ENCODE peak calls at places on chromosomes 5 and 9, in seven cellular contexts. G is Peyer's patch, D is tibial nerve, H is IMR-90, Z is prostate gland, J is upper lobe of left lung, X is A549. W is an unnamed sample.

GRCh38 chr5:173354645-173355044 is 26.4 kb upstream of the STC2 start:
- DNase-seq in G (no peak), D (no peak), H (no peak), Z (no peak), J (no peak), X (no peak), W (no peak)

GRCh38 chr9:86351897-86352296 is 2.3 kb downstream of the TUT7 start:
- DNase-seq in G (no peak), D (no peak), H (no peak), Z (no peak), J (no peak), X (no peak), W (peak)

GRCh38 chr5:157750320-157750719 is 6.8 kb downstream of the LSM11 start:
- DNase-seq in G (no peak), D (no peak), H (peak), Z (no peak), J (no peak), X (no peak), W (no peak)

GRCh38 chr9:99073347-99073746 is 31.6 kb upstream of the TGFBR1 start:
- DNase-seq in G (no peak), D (no peak), H (no peak), Z (no peak), J (no peak), X (no peak), W (no peak)

GRCh38 chr5:40547557-40547956 is 132.2 kb upstream of the PTGER4 start:
- DNase-seq in G (no peak), D (no peak), H (no peak), Z (no peak), J (no peak), X (no peak), W (no peak)

GRCh38 chr5:69404659-69405330 is 10.1 kb upstream of the MARVELD2 start:
- DNase-seq in G (no peak), D (no peak), H (no peak), Z (no peak), J (no peak), X (no peak), W (peak)

GRCh38 chr5:80109549-80110478 is 74.7 kb downstream of the THBS4 start:
- DNase-seq in G (no peak), D (no peak), H (no peak), Z (no peak), J (no peak), X (no peak), W (no peak)

GRCh38 chr5:16897284-16897704 is 38.8 kb downstream of the MYO10 start:
- DNase-seq in G (no peak), D (no peak), H (peak), Z (peak), J (no peak), X (peak), W (no peak)

GRCh38 chr9:111582888-111583287 is 16.6 kb downstream of the PTGR1 start:
- DNase-seq in G (no peak), D (no peak), H (peak), Z (no peak), J (no peak), X (peak), W (no peak)

GRCh38 chr5:88834108-88834462 is 48.9 kb downstream of the MEF2C start:
- DNase-seq in G (no peak), D (no peak), H (no peak), Z (no peak), J (no peak), X (no peak), W (no peak)

GRCh38 chr5:168059111-168059510 is 232.3 kb upstream of the WWC1 start:
- DNase-seq in G (no peak), D (no peak), H (no peak), Z (no peak), J (no peak), X (no peak), W (no peak)

GRCh38 chr5:54876561-54876960 is 108.8 kb downstream of the ESM1 start:
- DNase-seq in G (no peak), D (no peak), H (no peak), Z (no peak), J (no peak), X (no peak), W (no peak)

DNA sequence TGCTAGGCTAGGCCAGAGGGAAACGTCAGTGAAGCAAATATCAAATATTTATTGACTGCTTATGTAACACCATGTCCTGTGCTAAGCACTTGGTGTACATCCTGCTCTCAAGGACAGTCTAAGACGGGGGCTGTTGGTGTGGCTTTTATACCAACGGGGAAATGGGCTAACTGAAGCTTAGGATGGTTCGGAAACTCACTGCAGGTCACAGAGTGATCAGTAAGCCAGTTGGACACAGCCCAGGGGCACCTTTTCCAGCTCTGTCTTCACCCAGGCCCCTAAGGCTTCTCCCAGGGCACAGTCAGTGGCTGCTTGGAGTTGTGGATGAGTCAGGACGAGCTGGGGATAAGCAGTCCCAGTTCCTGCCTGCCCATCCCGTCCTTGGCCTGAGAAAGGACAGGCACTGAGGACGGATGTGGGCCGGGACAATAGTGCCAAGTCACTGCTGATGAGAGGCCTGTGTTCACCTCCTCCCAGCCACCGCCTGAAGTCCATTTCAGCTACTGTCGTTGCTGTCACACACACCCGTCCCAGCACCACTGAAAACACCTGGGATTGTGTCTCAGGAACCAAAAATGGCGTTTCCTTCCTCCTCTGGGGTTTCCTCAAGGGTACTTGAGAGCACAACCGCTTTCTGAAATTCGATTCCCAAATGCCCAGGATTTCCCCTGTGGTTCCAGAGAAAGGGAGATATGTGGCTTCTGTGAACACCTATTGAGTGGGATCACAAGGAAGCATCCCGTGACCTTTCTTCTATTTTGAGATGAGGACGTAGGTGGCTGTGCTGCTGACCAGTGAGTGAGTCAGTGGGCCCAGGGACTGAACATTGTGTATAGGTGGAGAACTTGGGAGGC is 17.5 kb upstream of the SPRY4 start:
- DNase-seq in G (no peak), D (no peak), H (peak), Z (no peak), J (peak), X (no peak), W (no peak)
- TF ChIP-seq POLR2A in G (no peak), D (no peak), H (no peak), Z (no peak), J (peak), X (no peak), W (no peak)

GRCh38 chr9:124411514-124412227 is 3.6 kb downstream of the PSMB7 start:
- DNase-seq in G (no peak), D (no peak), H (peak), Z (no peak), J (no peak), X (no peak), W (peak)
- TF ChIP-seq POLR2A in G (no peak), D (no peak), H (peak), Z (no peak), J (no peak), X (no peak), W (no peak)

GRCh38 chr5:64165500-64166200 is at the start of gene RNF180:
- DNase-seq in G (peak), D (no peak), H (no peak), Z (peak), J (peak), X (peak), W (no peak)
- TF ChIP-seq POLR2A in G (no peak), D (no peak), H (no peak), Z (no peak), J (peak), X (no peak), W (no peak)

GRCh38 chr5:93583799-93584530 is 943 bp downstream of the NR2F1 start:
- DNase-seq in G (no peak), D (no peak), H (peak), Z (no peak), J (no peak), X (peak), W (peak)

GRCh38 chr5:93583525-93583798 is 440 bp downstream of the NR2F1 start:
- DNase-seq in G (no peak), D (no peak), H (peak), Z (no peak), J (no peak), X (peak), W (peak)

GRCh38 chr5:93581738-93582414 is 857 bp upstream of the NR2F1-AS1 start:
- DNase-seq in G (no peak), D (no peak), H (peak), Z (no peak), J (no peak), X (peak), W (peak)

GRCh38 chr5:93584531-93585053 is 1.6 kb downstream of the NR2F1 start:
- DNase-seq in G (peak), D (no peak), H (no peak), Z (no peak), J (no peak), X (no peak), W (peak)

DNA sequence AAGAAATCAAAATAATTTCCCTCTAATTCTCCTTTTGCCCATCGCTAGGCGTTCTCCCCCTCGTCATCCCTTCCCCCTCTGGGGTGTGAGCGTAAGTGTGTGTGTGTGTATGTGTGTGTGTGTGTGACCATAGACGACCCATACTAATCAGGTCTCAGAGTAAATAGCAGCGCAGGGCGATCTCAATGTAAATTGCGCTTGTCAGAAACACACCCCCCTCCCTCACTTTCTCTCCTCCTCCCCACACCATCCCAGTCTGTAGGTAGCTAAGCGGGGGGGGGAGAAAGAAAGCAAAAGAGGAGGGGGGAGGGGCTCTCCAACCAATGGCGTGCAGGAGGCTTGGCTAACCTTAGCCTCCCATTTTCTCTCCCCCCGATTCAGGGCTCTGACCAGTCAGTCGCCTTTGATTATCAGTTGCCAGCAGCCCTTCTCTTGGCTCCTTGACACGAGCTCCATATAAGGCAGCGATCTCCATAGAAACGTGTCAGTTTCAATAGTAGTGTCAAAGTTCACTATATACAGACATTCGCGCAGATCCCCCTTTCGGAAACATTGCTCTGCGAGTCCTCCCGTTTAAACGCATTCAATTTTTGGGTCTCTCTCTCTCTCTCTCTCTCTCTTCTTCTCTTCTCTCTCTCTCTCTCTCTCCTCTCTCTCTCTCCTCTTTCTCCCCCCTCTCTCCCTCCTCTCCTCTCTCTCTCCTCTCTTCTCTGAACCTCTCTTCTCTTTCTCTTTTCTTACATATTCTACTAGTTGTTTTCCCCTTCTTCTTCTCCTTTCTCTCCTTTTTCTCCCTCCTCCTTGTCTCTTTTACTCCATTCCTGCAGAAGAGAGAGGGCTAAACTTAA is at the start of gene NR2F1:
- DNase-seq in G (no peak), D (peak), H (peak), Z (no peak), J (peak), X (peak), W (peak)
- TF ChIP-seq POLR2A in G (no peak), D (peak), H (peak), Z (no peak), J (no peak), X (no peak), W (no peak)

DNA sequence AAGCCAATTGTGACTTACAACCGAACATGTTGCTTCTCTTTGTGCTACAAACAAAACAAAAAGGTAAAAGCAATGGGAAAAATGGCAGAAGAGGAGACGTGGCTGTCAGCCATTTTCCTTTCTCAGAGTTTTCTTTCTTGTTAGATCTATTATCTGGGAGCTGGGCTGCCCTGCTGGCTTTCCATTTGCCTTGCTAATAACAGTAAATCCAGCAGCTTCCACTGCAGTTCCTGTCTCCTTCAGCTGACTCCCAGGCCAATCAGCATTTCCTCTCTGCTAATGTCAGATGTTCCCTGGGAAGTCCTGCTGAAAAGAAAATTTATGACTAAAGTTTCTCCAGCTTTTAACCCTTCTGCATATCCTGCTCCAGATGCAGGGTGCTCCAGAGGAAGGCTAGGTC is 182.5 kb downstream of the MAPKAP1 start:
- DNase-seq in G (no peak), D (no peak), H (peak), Z (no peak), J (no peak), X (no peak), W (no peak)
- TF ChIP-seq POLR2A in G (no peak), D (no peak), H (no peak), Z (no peak), J (no peak), X (no peak), W (no peak)

GRCh38 chr5:149863176-149863575 is 81.4 kb downstream of the PDE6A start:
- DNase-seq in G (no peak), D (no peak), H (no peak), Z (no peak), J (no peak), X (no peak), W (no peak)

GRCh38 chr5:149863830-149864229 is 80.8 kb downstream of the PDE6A start:
- DNase-seq in G (no peak), D (no peak), H (no peak), Z (no peak), J (no peak), X (no peak), W (no peak)

GRCh38 chr5:149860801-149861322 is 83.7 kb downstream of the PDE6A start:
- DNase-seq in G (no peak), D (no peak), H (no peak), Z (no peak), J (peak), X (peak), W (no peak)

GRCh38 chr5:149869266-149869875 is 75.2 kb downstream of the PDE6A start:
- DNase-seq in G (peak), D (no peak), H (no peak), Z (no peak), J (no peak), X (no peak), W (no peak)

GRCh38 chr5:149865746-149866145 is 78.8 kb downstream of the PDE6A start:
- DNase-seq in G (no peak), D (no peak), H (no peak), Z (no peak), J (no peak), X (no peak), W (no peak)
- TF ChIP-seq POLR2A in G (no peak), D (no peak), H (no peak), Z (no peak), J (no peak), X (no peak), W (no peak)